ENCODE peak calls at places on chromosomes 2 and 18, in four cellular contexts. One of them, this sample, is unnamed.

GRCh38 chr2:176188218-176188968 is at the start of gene HOXD1:
- DNase-seq in fibroblast of the aortic adventitia: no peak
- DNase-seq in endothelial cell: peak; percentile 65
- DNase-seq in AG08395: peak; percentile 83
- DNase-seq in this sample: peak; percentile 97

GRCh38 chr2:152407204-152407721 is 72.3 kb downstream of the FMNL2 start:
- DNase-seq in endothelial cell: peak; percentile 31
- DNase-seq in fibroblast of the aortic adventitia: peak; percentile 66
- DNase-seq in AG08395: peak; percentile 74
- DNase-seq in this sample: peak; percentile 81

GRCh38 chr18:623760-624620 is 27.2 kb downstream of the CLUL1 start:
- DNase-seq in fibroblast of the aortic adventitia: peak; percentile 87
- DNase-seq in AG08395: peak; percentile 54
- DNase-seq in endothelial cell: peak; percentile 75
- DNase-seq in this sample: peak; percentile 78

GRCh38 chr2:166539340-166540162 is 45.5 kb upstream of the SCN7A start:
- DNase-seq in fibroblast of the aortic adventitia: peak; percentile 82
- DNase-seq in AG08395: peak; percentile 47
- DNase-seq in endothelial cell: peak; percentile 65
- DNase-seq in this sample: peak; percentile 57

GRCh38 chr2:72999729-73000725 is 71.5 kb downstream of the SFXN5 start:
- DNase-seq in AG08395: no peak
- DNase-seq in fibroblast of the aortic adventitia: peak; percentile 55
- DNase-seq in endothelial cell: no peak
- DNase-seq in this sample: no peak

GRCh38 chr2:231187736-231188505 is 10.5 kb upstream of the ARMC9 start:
- DNase-seq in endothelial cell: no peak
- DNase-seq in AG08395: peak; percentile 58
- DNase-seq in fibroblast of the aortic adventitia: peak; percentile 97
- DNase-seq in this sample: peak; percentile 46

GRCh38 chr2:189092936-189093335 is 86.6 kb downstream of the COL5A2 start:
- DNase-seq in fibroblast of the aortic adventitia: peak; percentile 95
- DNase-seq in AG08395: peak; percentile 62
- DNase-seq in endothelial cell: no peak
- DNase-seq in this sample: peak; percentile 73

GRCh38 chr2:183868153-183868552 is 730.2 kb upstream of the ZNF804A start:
- DNase-seq in AG08395: no peak
- DNase-seq in fibroblast of the aortic adventitia: no peak
- DNase-seq in endothelial cell: no peak
- DNase-seq in this sample: no peak

GRCh38 chr2:221529943-221530652 is 42.0 kb downstream of the EPHA4 start:
- DNase-seq in fibroblast of the aortic adventitia: peak; percentile 39
- DNase-seq in AG08395: peak; percentile 55
- DNase-seq in endothelial cell: no peak
- DNase-seq in this sample: peak; percentile 62

GRCh38 chr18:58256316-58257080 is 212.5 kb downstream of the NEDD4L start:
- DNase-seq in endothelial cell: no peak
- DNase-seq in AG08395: no peak
- DNase-seq in fibroblast of the aortic adventitia: no peak
- DNase-seq in this sample: no peak

GRCh38 chr2:108923019-108923700 is 65.9 kb downstream of the EDAR start:
- DNase-seq in endothelial cell: no peak
- DNase-seq in fibroblast of the aortic adventitia: no peak
- DNase-seq in AG08395: no peak
- DNase-seq in this sample: no peak

GRCh38 chr2:62150597-62151305 is 45.2 kb upstream of the B3GNT2 start:
- DNase-seq in AG08395: no peak
- DNase-seq in endothelial cell: no peak
- DNase-seq in fibroblast of the aortic adventitia: peak; percentile 25
- DNase-seq in this sample: no peak

GRCh38 chr18:26839609-26840008 is 25.9 kb downstream of the AQP4 start:
- DNase-seq in AG08395: no peak
- DNase-seq in fibroblast of the aortic adventitia: no peak
- DNase-seq in endothelial cell: no peak
- DNase-seq in this sample: no peak

GRCh38 chr18:23398401-23398800 is 54.7 kb upstream of the RIOK3 start:
- DNase-seq in fibroblast of the aortic adventitia: no peak
- DNase-seq in endothelial cell: no peak
- DNase-seq in AG08395: no peak
- DNase-seq in this sample: peak; percentile 36

GRCh38 chr18:10526211-10526949 is 553 bp downstream of the NAPG start:
- DNase-seq in endothelial cell: peak; percentile 65
- DNase-seq in fibroblast of the aortic adventitia: no peak
- DNase-seq in AG08395: peak; percentile 67
- DNase-seq in this sample: peak; percentile 88

GRCh38 chr2:237572742-237573101 is 6.3 kb downstream of the PRLH start:
- DNase-seq in AG08395: no peak
- DNase-seq in fibroblast of the aortic adventitia: no peak
- DNase-seq in endothelial cell: no peak
- DNase-seq in this sample: no peak

GRCh38 chr18:11676867-11677266 is 12.2 kb upstream of the GNAL start:
- DNase-seq in endothelial cell: no peak
- DNase-seq in fibroblast of the aortic adventitia: no peak
- DNase-seq in AG08395: no peak
- DNase-seq in this sample: no peak

GRCh38 chr2:207408086-207408794 is 121.5 kb upstream of the CREB1 start:
- DNase-seq in endothelial cell: no peak
- DNase-seq in AG08395: peak; percentile 15
- DNase-seq in fibroblast of the aortic adventitia: peak; percentile 74
- DNase-seq in this sample: no peak

GRCh38 chr2:240713071-240713927 is 21.6 kb downstream of the AQP12A start:
- DNase-seq in fibroblast of the aortic adventitia: no peak
- DNase-seq in endothelial cell: no peak
- DNase-seq in AG08395: no peak
- DNase-seq in this sample: no peak

GRCh38 chr18:457120-457519 is 43.4 kb downstream of the COLEC12 start:
- DNase-seq in AG08395: peak; percentile 75
- DNase-seq in endothelial cell: peak; percentile 41
- DNase-seq in fibroblast of the aortic adventitia: peak; percentile 95
- DNase-seq in this sample: peak; percentile 80

GRCh38 chr2:28750316-28751101 is 1.1 kb upstream of the PPP1CB start:
- DNase-seq in fibroblast of the aortic adventitia: peak; percentile 72
- DNase-seq in endothelial cell: no peak
- DNase-seq in AG08395: peak; percentile 30
- DNase-seq in this sample: peak; percentile 30

GRCh38 chr2:38626326-38627031 is 23.8 kb upstream of the HNRNPLL start:
- DNase-seq in fibroblast of the aortic adventitia: no peak
- DNase-seq in AG08395: no peak
- DNase-seq in endothelial cell: no peak
- DNase-seq in this sample: no peak

GRCh38 chr18:3151379-3152264 is 68.1 kb downstream of the MYOM1 start:
- DNase-seq in endothelial cell: no peak
- DNase-seq in AG08395: peak; percentile 47
- DNase-seq in fibroblast of the aortic adventitia: peak; percentile 50
- DNase-seq in this sample: peak; percentile 58

GRCh38 chr2:131039101-131039440 is 54.2 kb downstream of the FAM168B start:
- DNase-seq in endothelial cell: no peak
- DNase-seq in AG08395: no peak
- DNase-seq in fibroblast of the aortic adventitia: no peak
- DNase-seq in this sample: no peak

GRCh38 chr2:162474006-162474405 is 130.1 kb downstream of the GCA start:
- DNase-seq in endothelial cell: no peak
- DNase-seq in fibroblast of the aortic adventitia: no peak
- DNase-seq in AG08395: no peak
- DNase-seq in this sample: no peak

GRCh38 chr2:138536302-138536701 is 34.7 kb downstream of the SPOPL start:
- DNase-seq in fibroblast of the aortic adventitia: peak; percentile 47
- DNase-seq in AG08395: peak; percentile 42
- DNase-seq in endothelial cell: no peak
- DNase-seq in this sample: no peak

GRCh38 chr18:2150566-2150965 is 420.7 kb downstream of the METTL4 start:
- DNase-seq in fibroblast of the aortic adventitia: peak; percentile 76
- DNase-seq in endothelial cell: no peak
- DNase-seq in AG08395: no peak
- DNase-seq in this sample: no peak

GRCh38 chr18:28511421-28511821 is 334.5 kb upstream of the CDH2 start:
- DNase-seq in AG08395: no peak
- DNase-seq in fibroblast of the aortic adventitia: peak; percentile 32
- DNase-seq in endothelial cell: no peak
- DNase-seq in this sample: no peak

GRCh38 chr2:195094330-195094729 is 562.7 kb upstream of the SLC39A10 start:
- DNase-seq in endothelial cell: no peak
- DNase-seq in AG08395: no peak
- DNase-seq in fibroblast of the aortic adventitia: peak; percentile 63
- DNase-seq in this sample: no peak

GRCh38 chr2:126862730-126863129 is 36.0 kb upstream of the TEX51 start:
- DNase-seq in endothelial cell: no peak
- DNase-seq in fibroblast of the aortic adventitia: no peak
- DNase-seq in AG08395: no peak
- DNase-seq in this sample: no peak

GRCh38 chr2:237438082-237438925 is 24.3 kb upstream of the COL6A3 start:
- DNase-seq in fibroblast of the aortic adventitia: no peak
- DNase-seq in AG08395: no peak
- DNase-seq in endothelial cell: no peak
- DNase-seq in this sample: no peak

GRCh38 chr2:39266139-39266805 is 22.5 kb upstream of the CDKL4 start:
- DNase-seq in AG08395: no peak
- DNase-seq in endothelial cell: no peak
- DNase-seq in fibroblast of the aortic adventitia: no peak
- DNase-seq in this sample: no peak

GRCh38 chr2:60964651-60965513 is 52.6 kb upstream of the PEX13 start:
- DNase-seq in AG08395: no peak
- DNase-seq in endothelial cell: no peak
- DNase-seq in fibroblast of the aortic adventitia: no peak
- DNase-seq in this sample: no peak

GRCh38 chr2:190759749-190760213 is 110.9 kb downstream of the NAB1 start:
- DNase-seq in AG08395: peak; percentile 89
- DNase-seq in endothelial cell: no peak
- DNase-seq in fibroblast of the aortic adventitia: peak; percentile 83
- DNase-seq in this sample: peak; percentile 79

GRCh38 chr2:149715005-149715592 is 127.5 kb upstream of the MMADHC start:
- DNase-seq in AG08395: peak; percentile 48
- DNase-seq in endothelial cell: peak; percentile 24
- DNase-seq in fibroblast of the aortic adventitia: peak; percentile 73
- DNase-seq in this sample: peak; percentile 57

GRCh38 chr2:129499747-129500146 is 479.7 kb upstream of the RAB6C start:
- DNase-seq in endothelial cell: no peak
- DNase-seq in fibroblast of the aortic adventitia: no peak
- DNase-seq in AG08395: no peak
- DNase-seq in this sample: no peak

GRCh38 chr2:176150338-176151198 is 782 bp upstream of the HOXD4 start:
- DNase-seq in fibroblast of the aortic adventitia: no peak
- DNase-seq in AG08395: no peak
- DNase-seq in endothelial cell: peak; percentile 3
- DNase-seq in this sample: no peak

GRCh38 chr2:146584316-146584715 is 1260.5 kb upstream of the ACVR2A start:
- DNase-seq in fibroblast of the aortic adventitia: no peak
- DNase-seq in AG08395: no peak
- DNase-seq in endothelial cell: no peak
- DNase-seq in this sample: no peak

GRCh38 chr2:153163055-153163454 is 315.5 kb downstream of the RPRM start:
- DNase-seq in AG08395: no peak
- DNase-seq in fibroblast of the aortic adventitia: no peak
- DNase-seq in endothelial cell: peak; percentile 64
- DNase-seq in this sample: peak; percentile 6

This sample was measured in GM03348.